ENCODE peak calls at places on chromosomes 7 and 10, in four cellular contexts. One of them, this sample, is unnamed.
A peak's percentile ranks its signal among the peaks of the same experiment; 100 is the strongest.

GRCh38 chr10:43961523-43962345 is 313.1 kb upstream of the ZNF32 start:
- DNase-seq in HepG2: no peak
- DNase-seq in GM12878: no peak
- DNase-seq in SK-N-SH: no peak
- DNase-seq in this sample: no peak

GRCh38 chr10:125006921-125007391 is 65.0 kb downstream of the ZRANB1 start:
- DNase-seq in GM12878: no peak
- DNase-seq in SK-N-SH: peak; percentile 92
- DNase-seq in HepG2: no peak
- DNase-seq in this sample: no peak

GRCh38 chr10:87740232-87740631 is 77.8 kb downstream of the ATAD1 start:
- DNase-seq in GM12878: no peak
- DNase-seq in HepG2: peak; percentile 44
- DNase-seq in SK-N-SH: no peak
- DNase-seq in this sample: peak; percentile 50

GRCh38 chr10:43069597-43069996 is 7.3 kb upstream of the RET start:
- DNase-seq in SK-N-SH: peak; percentile 63
- DNase-seq in GM12878: no peak
- DNase-seq in HepG2: no peak
- DNase-seq in this sample: no peak

GRCh38 chr7:124351950-124352349 is 319.1 kb upstream of the TMEM229A start:
- DNase-seq in HepG2: no peak
- DNase-seq in GM12878: no peak
- DNase-seq in SK-N-SH: peak; percentile 14
- DNase-seq in this sample: no peak

GRCh38 chr7:90706067-90706716 is 110.1 kb downstream of the CDK14 start:
- DNase-seq in HepG2: peak; percentile 2
- DNase-seq in SK-N-SH: no peak
- DNase-seq in GM12878: no peak
- DNase-seq in this sample: no peak

GRCh38 chr10:30805061-30805460 is 175.5 kb upstream of the LYZL2 start:
- DNase-seq in SK-N-SH: no peak
- DNase-seq in GM12878: no peak
- DNase-seq in HepG2: no peak
- DNase-seq in this sample: no peak

GRCh38 chr7:103735377-103735776 is 254.1 kb downstream of the RELN start:
- DNase-seq in GM12878: no peak
- DNase-seq in SK-N-SH: no peak
- DNase-seq in HepG2: peak; percentile 7
- DNase-seq in this sample: no peak

GRCh38 chr7:43905209-43905946 is 1.0 kb downstream of the URGCP start:
- DNase-seq in HepG2: peak; percentile 97
- DNase-seq in SK-N-SH: peak; percentile 72
- DNase-seq in GM12878: no peak
- DNase-seq in this sample: peak; percentile 52

GRCh38 chr10:31745612-31746376 is 182.8 kb downstream of the ARHGAP12 start:
- DNase-seq in GM12878: no peak
- DNase-seq in HepG2: peak; percentile 10
- DNase-seq in SK-N-SH: no peak
- DNase-seq in this sample: peak; percentile 50

GRCh38 chr10:77264107-77264506 is 373.5 kb downstream of the KCNMA1 start:
- DNase-seq in GM12878: peak; percentile 42
- DNase-seq in HepG2: no peak
- DNase-seq in SK-N-SH: no peak
- DNase-seq in this sample: no peak

DNA sequence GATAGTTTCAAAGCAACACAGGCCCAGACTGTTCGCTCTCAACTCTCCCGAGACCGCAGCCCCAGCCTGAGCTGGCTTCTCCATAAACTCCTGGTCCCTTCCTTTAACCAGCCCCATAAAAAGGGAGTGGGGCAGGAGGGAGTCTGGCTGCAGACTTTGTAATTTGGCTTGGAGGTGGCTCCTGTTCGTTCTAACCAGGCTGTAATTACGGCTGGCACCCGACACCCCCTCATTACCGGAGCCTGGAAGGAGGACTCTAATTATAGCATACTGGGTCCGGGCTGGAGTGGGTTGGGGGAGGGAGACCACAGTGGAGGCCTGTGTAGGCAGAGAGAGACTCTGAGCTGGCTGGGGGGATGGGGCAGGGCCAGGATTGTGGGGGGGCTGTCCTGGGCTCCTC is 49.7 kb downstream of the UNC5B start:
- DNase-seq in HepG2: no peak
- DNase-seq in SK-N-SH: no peak
- DNase-seq in GM12878: no peak
- DNase-seq in this sample: no peak
- TF ChIP-seq SMC3 in HepG2: no peak
- TF ChIP-seq SMC3 in SK-N-SH: no peak
- TF ChIP-seq SMC3 in GM12878: no peak
- TF ChIP-seq SMC3 in this sample: no peak

DNA sequence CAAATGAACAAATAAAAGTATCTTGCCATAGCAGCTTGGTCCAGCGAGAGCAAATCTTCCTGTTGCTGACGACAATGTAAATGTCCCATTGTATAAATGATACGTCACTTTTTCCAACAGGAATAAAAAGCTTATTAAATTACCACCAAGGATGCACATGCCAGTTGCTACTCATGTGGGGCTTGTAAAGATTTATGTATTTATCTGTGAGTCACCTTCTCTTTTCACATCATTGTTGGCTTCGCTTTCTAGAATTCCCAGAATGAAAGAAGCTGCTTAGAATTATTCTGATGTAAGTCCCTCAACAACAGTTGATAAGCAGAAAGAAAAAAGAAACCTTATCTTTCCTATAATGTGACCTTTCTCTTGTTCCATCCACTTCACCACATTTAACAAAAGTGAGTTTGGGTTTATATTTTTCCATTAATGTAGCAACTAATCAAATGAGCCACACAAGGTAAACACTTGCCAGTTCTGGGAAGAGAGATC is 22.4 kb downstream of the DNAJC12 start:
- DNase-seq in HepG2: no peak
- DNase-seq in GM12878: no peak
- DNase-seq in SK-N-SH: no peak
- DNase-seq in this sample: peak; percentile 71
- TF ChIP-seq RAD21 in HepG2: no peak
- TF ChIP-seq RAD21 in GM12878: no peak
- TF ChIP-seq RAD21 in SK-N-SH: no peak
- TF ChIP-seq RAD21 in this sample: no peak

DNA sequence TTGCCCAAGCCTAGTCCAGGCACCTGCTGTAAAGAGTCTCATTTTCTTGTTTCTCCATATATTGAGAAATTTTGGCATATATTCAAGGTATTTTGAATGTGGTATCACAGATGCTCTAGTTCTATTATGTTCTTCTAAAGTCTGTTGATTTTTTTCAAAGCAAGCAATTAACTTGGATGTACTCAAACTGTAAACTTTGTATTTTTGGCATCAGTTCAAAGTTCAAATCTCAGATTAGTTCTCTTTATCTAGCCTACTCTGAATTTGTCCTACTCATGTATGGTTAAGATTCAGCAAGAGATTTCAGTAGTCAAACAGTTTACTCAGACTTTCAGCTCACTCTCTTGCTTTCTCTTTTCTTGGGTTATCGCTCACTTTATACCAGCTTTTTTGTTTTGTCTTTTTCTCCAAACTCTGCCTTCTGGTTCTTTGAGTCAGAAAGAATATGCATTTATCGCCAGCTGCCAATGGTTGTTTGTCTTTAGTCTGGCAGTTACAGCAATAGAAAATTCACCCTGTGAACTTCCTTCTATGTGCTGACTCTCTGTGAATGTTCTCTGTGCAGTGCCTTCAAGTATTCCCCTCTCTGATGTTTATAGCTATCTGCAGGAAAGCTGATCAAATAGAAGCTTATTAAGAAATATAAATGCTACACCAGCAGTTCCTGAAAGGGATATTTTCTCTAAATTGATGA is 56.0 kb downstream of the ANKRD7 start:
- DNase-seq in GM12878: no peak
- DNase-seq in SK-N-SH: no peak
- DNase-seq in HepG2: no peak
- DNase-seq in this sample: no peak
- TF ChIP-seq PBX3 in GM12878: no peak
- TF ChIP-seq PBX3 in SK-N-SH: no peak
- TF ChIP-seq PBX3 in HepG2: no peak
- TF ChIP-seq PBX3 in this sample: no peak

GRCh38 chr10:92574545-92575377 is 868 bp upstream of the IDE start:
- DNase-seq in SK-N-SH: peak; percentile 86
- DNase-seq in HepG2: no peak
- DNase-seq in GM12878: no peak
- DNase-seq in this sample: no peak
- TF ChIP-seq SMC3 in SK-N-SH: no peak
- TF ChIP-seq SMC3 in HepG2: no peak
- TF ChIP-seq SMC3 in GM12878: no peak
- TF ChIP-seq SMC3 in this sample: no peak

This sample was measured in A549.